ENCODE peak calls at places on chromosomes 2 and 18, in six cellular contexts. A, T, O, H, G and U are unnamed samples.

GRCh38 chr2:121794233-121794632 is 38.8 kb downstream of the TSN start:
- DNase-seq in G (no peak), A (no peak), O (no peak), T (no peak), H (no peak), U (no peak)

GRCh38 chr2:186349508-186349907 is 136.6 kb upstream of the ZC3H15 start:
- DNase-seq in O (no peak), H (peak; percentile 42), A (no peak), G (no peak), T (peak; percentile 10), U (no peak)

GRCh38 chr18:24000613-24001490 is 13.7 kb upstream of the TTC39C start:
- DNase-seq in G (no peak), O (no peak), A (no peak), T (peak; percentile 54), H (no peak), U (no peak)

GRCh38 chr2:60530660-60531276 is 22.7 kb downstream of the BCL11A start:
- DNase-seq in A (no peak), T (peak; percentile 18), H (no peak), O (no peak), G (no peak), U (no peak)

GRCh38 chr18:49023938-49024341 is 73.2 kb upstream of the SMAD7 start:
- DNase-seq in H (no peak), O (no peak), T (no peak), G (no peak), A (no peak), U (no peak)

GRCh38 chr2:175366814-175367213 is 185.3 kb upstream of the ATP5MC3 start:
- DNase-seq in H (peak; percentile 51), G (peak; percentile 36), T (peak; percentile 45), O (no peak), A (no peak), U (no peak)

GRCh38 chr2:50754514-50754913 is 277.4 kb downstream of the NRXN1 start:
- DNase-seq in A (no peak), O (no peak), G (no peak), T (no peak), H (no peak), U (no peak)

GRCh38 chr2:36477744-36478143 is 120.2 kb downstream of the FEZ2 start:
- DNase-seq in G (no peak), T (no peak), A (no peak), H (no peak), O (no peak), U (no peak)

GRCh38 chr2:10061221-10061925 is 18.0 kb downstream of the KLF11 start:
- DNase-seq in G (no peak), H (no peak), A (no peak), O (no peak), T (no peak), U (no peak)

GRCh38 chr2:159695798-159696448 is 16.4 kb upstream of the MARCHF7 start:
- DNase-seq in T (no peak), H (no peak), O (no peak), G (no peak), A (no peak), U (no peak)

GRCh38 chr2:44242929-44243328 is 32.4 kb upstream of the SLC3A1 start:
- DNase-seq in A (no peak), G (no peak), O (no peak), T (no peak), H (no peak), U (no peak)

GRCh38 chr2:48200591-48201293 is 294.4 kb upstream of the FBXO11 start:
- DNase-seq in O (no peak), A (no peak), G (no peak), H (no peak), T (peak; percentile 43), U (no peak)

GRCh38 chr2:133130548-133131246 is 437.6 kb downstream of the NCKAP5 start:
- DNase-seq in H (peak; percentile 33), A (no peak), G (no peak), T (no peak), O (no peak), U (no peak)

GRCh38 chr2:86622878-86623548 is 652 bp downstream of the RNF103 start:
- DNase-seq in O (peak; percentile 4), T (no peak), H (no peak), A (peak; percentile 6), G (peak; percentile 73), U (peak; percentile 25)

GRCh38 chr2:239181601-239182471 is 219.0 kb downstream of the HDAC4 start:
- DNase-seq in G (no peak), O (no peak), A (no peak), T (no peak), H (no peak), U (no peak)

GRCh38 chr2:143321994-143322393 is 192.8 kb downstream of the ARHGAP15 start:
- DNase-seq in H (no peak), G (no peak), O (no peak), A (no peak), T (no peak), U (no peak)

GRCh38 chr2:140270229-140270628 is 1490.0 kb upstream of the NXPH2 start:
- DNase-seq in T (no peak), H (no peak), A (no peak), O (no peak), G (no peak), U (no peak)

GRCh38 chr18:75538727-75539126 is 111.2 kb upstream of the SMIM21 start:
- DNase-seq in T (no peak), H (peak; percentile 81), O (no peak), A (no peak), G (no peak), U (no peak)